ENCODE peak calls at places on chromosomes 6 and 20, in seven cellular contexts. N is epithelial cell of esophagus, X is SK-N-SH, B is hepatocyte, O is PC-3, A is transverse colon, Q is cardiac muscle cell. V is an unnamed sample.

GRCh38 chr20:46088409-46089075 is 1.2 kb downstream of the NCOA5 start:
- DNase-seq in O (peak), B (peak), N (peak), A (no peak), Q (no peak), X (no peak), V (peak)

GRCh38 chr6:52407467-52407866 is 12.7 kb upstream of the EFHC1 start:
- DNase-seq in O (peak), X (peak), A (no peak), Q (peak), B (peak), N (peak), V (no peak)

GRCh38 chr20:50540620-50541605 is 30.7 kb downstream of the PTPN1 start:
- DNase-seq in O (peak), A (no peak), B (peak), N (peak), X (no peak), Q (peak), V (no peak)

GRCh38 chr6:136549359-136550044 is 720 bp downstream of the MAP7 start:
- DNase-seq in X (peak), B (peak), Q (peak), N (peak), O (peak), A (peak), V (no peak)

GRCh38 chr6:143773503-143773902 is 69.6 kb upstream of the LTV1 start:
- DNase-seq in O (no peak), X (no peak), B (no peak), A (no peak), N (no peak), Q (no peak), V (no peak)

GRCh38 chr20:10557685-10558084 is 116.1 kb downstream of the JAG1 start:
- DNase-seq in A (no peak), X (no peak), B (no peak), O (no peak), Q (no peak), N (peak), V (no peak)

GRCh38 chr6:112027942-112028674 is 25.8 kb upstream of the CCN6 start:
- DNase-seq in X (no peak), Q (no peak), A (no peak), B (no peak), N (peak), O (no peak), V (no peak)

GRCh38 chr6:87375315-87375714 is 30.7 kb downstream of the C6orf163 start:
- DNase-seq in B (no peak), Q (no peak), O (no peak), N (peak), X (no peak), A (no peak), V (no peak)

GRCh38 chr6:126919947-126920346 is 198.5 kb upstream of the RSPO3 start:
- DNase-seq in Q (no peak), X (no peak), B (peak), A (no peak), O (peak), N (peak), V (no peak)

GRCh38 chr20:61817061-61817460 is 248.6 kb downstream of the TAF4 start:
- DNase-seq in X (no peak), A (no peak), O (no peak), N (no peak), Q (no peak), B (no peak), V (no peak)

GRCh38 chr6:169723200-169723909 is 945 bp downstream of the PHF10 start:
- DNase-seq in B (peak), Q (peak), O (peak), X (peak), A (peak), N (peak), V (peak)

GRCh38 chr6:55212147-55212546 is 37.8 kb downstream of the HCRTR2 start:
- DNase-seq in A (no peak), O (peak), X (no peak), B (no peak), N (peak), Q (no peak), V (no peak)

GRCh38 chr6:20126789-20127653 is 85.2 kb downstream of the MBOAT1 start:
- DNase-seq in O (peak), B (peak), N (peak), Q (peak), A (peak), X (peak), V (peak)

GRCh38 chr6:48069280-48069679 is 41.7 kb downstream of the PTCHD4 start:
- DNase-seq in Q (peak), X (peak), B (peak), A (no peak), O (no peak), N (no peak), V (no peak)

GRCh38 chr20:63158845-63159244 is 57.1 kb downstream of the YTHDF1 start:
- DNase-seq in N (no peak), X (no peak), Q (no peak), A (no peak), O (no peak), B (no peak), V (no peak)

GRCh38 chr6:91088976-91089375 is 502.1 kb upstream of the MAP3K7 start:
- DNase-seq in A (no peak), B (no peak), N (no peak), X (no peak), Q (no peak), O (no peak), V (no peak)

GRCh38 chr6:82419859-82420258 is 56.2 kb downstream of the TPBG start:
- DNase-seq in O (peak), A (no peak), X (no peak), Q (no peak), B (no peak), N (peak), V (no peak)

GRCh38 chr20:63955281-63955845 is 853 bp downstream of the UCKL1 start:
- DNase-seq in N (peak), Q (peak), O (peak), B (peak), X (peak), A (peak), V (no peak)

GRCh38 chr6:81895511-81896185 is 143.2 kb upstream of the TENT5A start:
- DNase-seq in O (peak), Q (no peak), N (peak), X (no peak), B (peak), A (no peak), V (peak)

GRCh38 chr6:157774153-157775135 is 48.6 kb upstream of the SNX9 start:
- DNase-seq in A (no peak), B (peak), Q (peak), O (peak), X (peak), N (no peak), V (no peak)

GRCh38 chr6:136956590-136957573 is 34.8 kb downstream of the SLC35D3 start:
- DNase-seq in X (peak), N (no peak), B (no peak), A (no peak), Q (peak), O (no peak), V (no peak)

DNA sequence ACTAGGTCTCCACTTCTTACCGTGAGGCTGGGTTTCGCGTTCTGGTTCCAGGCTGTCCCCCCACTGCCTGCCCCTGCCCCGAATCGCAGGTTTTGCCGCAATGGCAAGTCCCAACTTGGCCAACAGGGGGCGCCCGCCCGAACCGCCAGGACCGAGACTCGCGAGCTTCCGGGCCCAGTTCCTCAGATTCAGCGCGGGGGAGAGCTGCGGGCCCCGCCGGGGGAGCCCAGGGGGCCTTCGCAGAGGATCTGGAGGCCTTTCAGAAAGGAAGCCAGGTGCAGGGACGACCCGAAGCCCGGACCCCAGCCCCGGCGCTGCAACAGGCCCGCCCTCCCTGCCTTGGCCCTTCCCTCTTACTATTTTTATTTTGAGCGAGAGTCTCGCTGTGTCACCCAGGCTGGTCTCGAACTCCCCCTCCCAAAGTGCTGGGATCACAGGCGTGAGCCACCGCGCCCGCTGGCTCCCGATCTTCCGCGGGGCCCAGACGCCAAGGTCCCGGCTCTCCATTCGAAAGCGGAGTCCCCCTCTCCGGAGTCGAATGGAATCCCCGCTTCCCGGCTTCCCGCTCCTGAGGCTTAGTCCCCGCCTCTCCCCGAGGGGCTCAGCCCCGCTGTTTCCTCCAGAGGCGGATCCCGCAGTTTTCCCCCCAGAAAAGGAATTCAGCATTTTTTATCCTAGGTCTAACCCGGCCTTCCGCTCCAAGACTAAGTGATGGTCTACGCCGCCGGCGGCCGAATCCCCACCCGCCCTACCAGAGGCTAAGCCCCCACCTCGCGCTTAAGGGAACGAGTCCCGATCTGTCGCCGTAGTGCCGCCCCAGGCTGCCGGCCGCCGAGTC is 11.7 kb upstream of the TMC2 start:
- DNase-seq in X (peak), Q (peak), B (peak), N (peak), O (peak), A (peak), V (peak)
- TF ChIP-seq CTCF in X (peak), Q (peak), B (peak), N (peak), O (peak), A (peak), V (peak)

GRCh38 chr20:57680934-57681914 is 28.6 kb downstream of the PMEPA1 start:
- DNase-seq in X (no peak), A (peak), O (no peak), Q (no peak), B (no peak), N (no peak), V (no peak)
- H3K4me3 ChIP-seq in X (no peak), A (no peak), O (no peak), Q (no peak), B (no peak), N (no peak), V (no peak)

GRCh38 chr6:8499540-8499939 is 64.2 kb upstream of the SLC35B3 start:
- DNase-seq in Q (peak), B (peak), X (peak), N (peak), O (peak), A (no peak), V (peak)
- TF ChIP-seq CTCF in Q (no peak), B (peak), X (peak), N (peak), O (peak), A (peak), V (peak)

DNA sequence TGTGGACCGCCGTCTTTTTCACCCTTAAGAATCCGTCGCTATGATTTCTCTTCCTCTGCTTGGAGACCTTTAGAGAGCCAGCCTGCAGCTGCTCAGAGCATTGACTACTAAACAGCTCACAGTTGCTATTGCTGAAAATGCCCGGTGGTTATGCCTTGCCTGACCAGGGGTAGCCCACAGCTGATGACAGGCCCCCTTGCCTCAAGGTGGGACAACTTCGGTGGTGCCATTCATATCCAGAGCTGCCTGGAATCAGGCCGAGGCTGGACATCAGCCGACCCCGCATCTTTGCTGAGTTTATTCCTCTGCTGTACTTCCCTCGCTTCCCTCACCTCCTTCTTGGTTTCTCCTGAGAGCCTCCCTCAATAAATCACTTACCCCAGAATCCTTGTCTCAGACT is 39.6 kb downstream of the OVOL2 start:
- DNase-seq in N (no peak), B (no peak), A (no peak), Q (no peak), O (no peak), X (no peak), V (no peak)
- H3K4me3 ChIP-seq in N (no peak), B (no peak), A (no peak), Q (no peak), O (no peak), X (no peak), V (no peak)

GRCh38 chr6:155497273-155497672 is 41.6 kb upstream of the NOX3 start:
- DNase-seq in N (no peak), O (no peak), A (no peak), X (no peak), B (no peak), Q (no peak), V (no peak)

GRCh38 chr6:155493026-155493693 is 37.5 kb upstream of the NOX3 start:
- DNase-seq in Q (no peak), O (no peak), B (no peak), N (no peak), X (no peak), A (no peak), V (no peak)

GRCh38 chr6:155493694-155494143 is 38.1 kb upstream of the NOX3 start:
- DNase-seq in N (peak), X (no peak), A (peak), Q (no peak), B (peak), O (peak), V (no peak)

GRCh38 chr6:155492061-155492735 is 36.6 kb upstream of the NOX3 start:
- DNase-seq in N (no peak), A (no peak), Q (no peak), O (no peak), B (no peak), X (no peak), V (no peak)

GRCh38 chr6:155495011-155495768 is 39.6 kb upstream of the NOX3 start:
- DNase-seq in A (peak), Q (peak), N (peak), O (peak), X (peak), B (peak), V (no peak)
- TF ChIP-seq CTCF in A (peak), Q (peak), N (peak), O (peak), X (peak), B (peak), V (peak)

GRCh38 chr20:54068495-54068894 is 1.9 kb downstream of the BCAS1 start:
- DNase-seq in A (peak), O (no peak), B (no peak), Q (no peak), X (no peak), N (no peak), V (no peak)

GRCh38 chr20:54068966-54069365 is 1.4 kb downstream of the BCAS1 start:
- DNase-seq in A (no peak), Q (no peak), X (no peak), O (no peak), B (no peak), N (no peak), V (no peak)

GRCh38 chr20:54065601-54066038 is 4.8 kb downstream of the BCAS1 start:
- DNase-seq in A (peak), B (no peak), X (no peak), O (no peak), N (no peak), Q (no peak), V (no peak)

GRCh38 chr20:54069501-54069971 is 858 bp downstream of the BCAS1 start:
- DNase-seq in A (peak), N (no peak), B (no peak), Q (no peak), O (peak), X (no peak), V (no peak)

GRCh38 chr20:54067606-54068174 is 2.7 kb downstream of the BCAS1 start:
- DNase-seq in N (peak), B (peak), A (peak), X (no peak), Q (peak), O (peak), V (peak)
- H3K4me3 ChIP-seq in N (no peak), B (no peak), A (no peak), X (no peak), Q (no peak), O (peak), V (no peak)

DNA sequence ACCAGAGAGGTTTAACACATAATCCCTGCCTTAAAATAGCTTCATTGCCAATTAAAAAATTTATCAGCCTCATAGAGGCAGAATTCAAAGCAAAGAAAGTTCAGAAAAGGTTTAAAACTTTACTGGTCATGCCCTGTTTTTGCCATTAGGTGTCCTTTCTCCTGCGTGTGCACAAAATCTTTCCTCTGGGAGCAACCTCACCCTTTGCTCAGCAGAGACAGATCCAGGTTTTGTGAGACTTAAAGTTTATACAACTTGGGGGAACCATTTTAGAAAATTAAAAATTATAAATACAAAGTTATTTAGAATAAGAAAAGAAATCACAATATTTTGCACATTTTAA is 41.8 kb upstream of the SLC22A16 start:
- DNase-seq in Q (peak), B (no peak), X (peak), A (no peak), N (peak), O (peak), V (peak)
- TF ChIP-seq CTCF in Q (peak), B (peak), X (peak), A (peak), N (peak), O (peak), V (peak)

DNA sequence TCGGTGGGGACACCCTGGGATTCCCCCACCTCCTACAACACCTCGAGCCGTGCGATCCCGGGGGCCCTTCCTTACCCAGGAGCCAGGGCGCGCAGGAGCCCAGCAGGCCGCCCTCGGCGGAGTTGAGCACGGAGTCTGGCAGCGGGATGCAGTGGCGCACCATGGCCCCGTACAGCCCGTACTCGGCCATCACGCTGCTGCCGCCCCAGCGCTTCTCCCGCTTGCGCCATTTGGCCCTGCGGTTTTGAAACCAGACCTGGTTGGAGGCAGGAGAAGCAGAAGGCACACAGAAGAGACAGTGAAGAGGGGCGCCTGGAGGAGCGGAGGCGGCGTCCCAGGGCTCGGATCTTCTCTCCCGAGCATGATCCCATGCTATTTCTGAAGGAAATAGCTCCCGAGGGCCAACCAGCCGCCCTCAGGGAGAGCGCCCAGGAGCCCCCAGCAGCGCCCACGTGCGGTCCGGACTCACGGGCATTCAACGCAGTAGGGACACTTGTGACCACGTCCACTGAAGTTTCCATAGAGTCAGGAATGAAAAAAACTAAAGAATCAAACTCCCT is 4.3 kb downstream of the VSX1 start:
- DNase-seq in Q (no peak), A (no peak), N (peak), B (no peak), X (peak), O (no peak), V (no peak)
- H3K4me3 ChIP-seq in Q (no peak), A (peak), N (no peak), B (no peak), X (peak), O (peak), V (no peak)